ENCODE peak calls at places on chromosomes 7 and 10, in nine cellular contexts. One of them, this sample, is unnamed.

GRCh38 chr10:127155221-127155620 is 41.2 kb downstream of the INSYN2A start:
- DNase-seq in NCI-H1694 treated with DMSO at 0.1 percent for 48 hours: no peak
- DNase-seq in stimulated activated effector memory CD8-positive, alpha-beta T cell treated with anti-CD3 and anti-CD28 coated beads, Interleukin-12 subunit alpha, Interleukin-12 subunit beta, amount 100 ng/mL, for 72 hours: no peak
- DNase-seq in stimulated activated CD4-positive, alpha-beta T cell treated with anti-CD3 and anti-CD28 coated beads, Interleukin-1b, Interleukin-23, amount 100 ng/mL, for 48 hours: no peak
- DNase-seq in T-helper 17 cell: no peak
- DNase-seq in Caki2: no peak
- DNase-seq in H7: no peak
- DNase-seq in iPS-NIHi11: no peak
- DNase-seq in heart left ventricle: no peak
- DNase-seq in this sample: no peak

GRCh38 chr10:89481662-89482061 is 53.7 kb downstream of the SLC16A12 start:
- DNase-seq in H7: no peak
- DNase-seq in stimulated activated effector memory CD8-positive, alpha-beta T cell treated with anti-CD3 and anti-CD28 coated beads, Interleukin-12 subunit alpha, Interleukin-12 subunit beta, amount 100 ng/mL, for 72 hours: no peak
- DNase-seq in stimulated activated CD4-positive, alpha-beta T cell treated with anti-CD3 and anti-CD28 coated beads, Interleukin-1b, Interleukin-23, amount 100 ng/mL, for 48 hours: no peak
- DNase-seq in iPS-NIHi11: no peak
- DNase-seq in Caki2: peak; percentile 26
- DNase-seq in heart left ventricle: no peak
- DNase-seq in NCI-H1694 treated with DMSO at 0.1 percent for 48 hours: no peak
- DNase-seq in T-helper 17 cell: no peak
- DNase-seq in this sample: no peak

GRCh38 chr7:27202741-27203134 is 2.8 kb upstream of the HOXA13 start:
- DNase-seq in Caki2: no peak
- DNase-seq in H7: no peak
- DNase-seq in stimulated activated effector memory CD8-positive, alpha-beta T cell treated with anti-CD3 and anti-CD28 coated beads, Interleukin-12 subunit alpha, Interleukin-12 subunit beta, amount 100 ng/mL, for 72 hours: no peak
- DNase-seq in iPS-NIHi11: no peak
- DNase-seq in heart left ventricle: no peak
- DNase-seq in stimulated activated CD4-positive, alpha-beta T cell treated with anti-CD3 and anti-CD28 coated beads, Interleukin-1b, Interleukin-23, amount 100 ng/mL, for 48 hours: no peak
- DNase-seq in NCI-H1694 treated with DMSO at 0.1 percent for 48 hours: no peak
- DNase-seq in T-helper 17 cell: no peak
- DNase-seq in this sample: no peak

GRCh38 chr10:133260895-133261725 is 15.6 kb downstream of the ADAM8 start:
- DNase-seq in heart left ventricle: peak; percentile 84
- DNase-seq in T-helper 17 cell: peak; percentile 53
- DNase-seq in Caki2: peak; percentile 64
- DNase-seq in H7: peak; percentile 90
- DNase-seq in iPS-NIHi11: peak; percentile 79
- DNase-seq in stimulated activated effector memory CD8-positive, alpha-beta T cell treated with anti-CD3 and anti-CD28 coated beads, Interleukin-12 subunit alpha, Interleukin-12 subunit beta, amount 100 ng/mL, for 72 hours: peak; percentile 85
- DNase-seq in stimulated activated CD4-positive, alpha-beta T cell treated with anti-CD3 and anti-CD28 coated beads, Interleukin-1b, Interleukin-23, amount 100 ng/mL, for 48 hours: peak; percentile 81
- DNase-seq in NCI-H1694 treated with DMSO at 0.1 percent for 48 hours: no peak
- DNase-seq in this sample: peak; percentile 45

GRCh38 chr7:76231071-76231470 is 29.4 kb downstream of the SRRM3 start:
- DNase-seq in stimulated activated CD4-positive, alpha-beta T cell treated with anti-CD3 and anti-CD28 coated beads, Interleukin-1b, Interleukin-23, amount 100 ng/mL, for 48 hours: no peak
- DNase-seq in stimulated activated effector memory CD8-positive, alpha-beta T cell treated with anti-CD3 and anti-CD28 coated beads, Interleukin-12 subunit alpha, Interleukin-12 subunit beta, amount 100 ng/mL, for 72 hours: no peak
- DNase-seq in T-helper 17 cell: no peak
- DNase-seq in heart left ventricle: no peak
- DNase-seq in H7: peak; percentile 16
- DNase-seq in iPS-NIHi11: no peak
- DNase-seq in Caki2: no peak
- DNase-seq in NCI-H1694 treated with DMSO at 0.1 percent for 48 hours: no peak
- DNase-seq in this sample: no peak

GRCh38 chr10:70461397-70462348 is 16.9 kb upstream of the PALD1 start:
- DNase-seq in H7: peak; percentile 91
- DNase-seq in Caki2: no peak
- DNase-seq in heart left ventricle: no peak
- DNase-seq in iPS-NIHi11: peak; percentile 74
- DNase-seq in NCI-H1694 treated with DMSO at 0.1 percent for 48 hours: peak; percentile 32
- DNase-seq in stimulated activated effector memory CD8-positive, alpha-beta T cell treated with anti-CD3 and anti-CD28 coated beads, Interleukin-12 subunit alpha, Interleukin-12 subunit beta, amount 100 ng/mL, for 72 hours: peak; percentile 65
- DNase-seq in T-helper 17 cell: peak; percentile 20
- DNase-seq in stimulated activated CD4-positive, alpha-beta T cell treated with anti-CD3 and anti-CD28 coated beads, Interleukin-1b, Interleukin-23, amount 100 ng/mL, for 48 hours: peak; percentile 37
- DNase-seq in this sample: peak; percentile 37

GRCh38 chr7:157692156-157693011 is 355.6 kb downstream of the DNAJB6 start:
- DNase-seq in Caki2: no peak
- DNase-seq in NCI-H1694 treated with DMSO at 0.1 percent for 48 hours: no peak
- DNase-seq in iPS-NIHi11: no peak
- DNase-seq in T-helper 17 cell: no peak
- DNase-seq in stimulated activated CD4-positive, alpha-beta T cell treated with anti-CD3 and anti-CD28 coated beads, Interleukin-1b, Interleukin-23, amount 100 ng/mL, for 48 hours: no peak
- DNase-seq in stimulated activated effector memory CD8-positive, alpha-beta T cell treated with anti-CD3 and anti-CD28 coated beads, Interleukin-12 subunit alpha, Interleukin-12 subunit beta, amount 100 ng/mL, for 72 hours: no peak
- DNase-seq in H7: peak; percentile 87
- DNase-seq in heart left ventricle: no peak
- DNase-seq in this sample: no peak

GRCh38 chr10:126459878-126460481 is 71.7 kb upstream of the ADAM12 start:
- DNase-seq in iPS-NIHi11: no peak
- DNase-seq in H7: no peak
- DNase-seq in NCI-H1694 treated with DMSO at 0.1 percent for 48 hours: no peak
- DNase-seq in stimulated activated CD4-positive, alpha-beta T cell treated with anti-CD3 and anti-CD28 coated beads, Interleukin-1b, Interleukin-23, amount 100 ng/mL, for 48 hours: no peak
- DNase-seq in heart left ventricle: no peak
- DNase-seq in Caki2: peak; percentile 89
- DNase-seq in T-helper 17 cell: no peak
- DNase-seq in stimulated activated effector memory CD8-positive, alpha-beta T cell treated with anti-CD3 and anti-CD28 coated beads, Interleukin-12 subunit alpha, Interleukin-12 subunit beta, amount 100 ng/mL, for 72 hours: no peak
- DNase-seq in this sample: no peak

GRCh38 chr7:1811850-1812692 is 142.0 kb downstream of the ELFN1 start:
- DNase-seq in stimulated activated CD4-positive, alpha-beta T cell treated with anti-CD3 and anti-CD28 coated beads, Interleukin-1b, Interleukin-23, amount 100 ng/mL, for 48 hours: no peak
- DNase-seq in NCI-H1694 treated with DMSO at 0.1 percent for 48 hours: peak; percentile 64
- DNase-seq in Caki2: no peak
- DNase-seq in stimulated activated effector memory CD8-positive, alpha-beta T cell treated with anti-CD3 and anti-CD28 coated beads, Interleukin-12 subunit alpha, Interleukin-12 subunit beta, amount 100 ng/mL, for 72 hours: peak; percentile 40
- DNase-seq in iPS-NIHi11: peak; percentile 85
- DNase-seq in H7: peak; percentile 94
- DNase-seq in T-helper 17 cell: no peak
- DNase-seq in heart left ventricle: no peak
- DNase-seq in this sample: no peak

GRCh38 chr7:25553005-25553404 is 324.7 kb upstream of the NPVF start:
- DNase-seq in H7: no peak
- DNase-seq in stimulated activated effector memory CD8-positive, alpha-beta T cell treated with anti-CD3 and anti-CD28 coated beads, Interleukin-12 subunit alpha, Interleukin-12 subunit beta, amount 100 ng/mL, for 72 hours: no peak
- DNase-seq in NCI-H1694 treated with DMSO at 0.1 percent for 48 hours: no peak
- DNase-seq in T-helper 17 cell: no peak
- DNase-seq in stimulated activated CD4-positive, alpha-beta T cell treated with anti-CD3 and anti-CD28 coated beads, Interleukin-1b, Interleukin-23, amount 100 ng/mL, for 48 hours: no peak
- DNase-seq in Caki2: no peak
- DNase-seq in iPS-NIHi11: no peak
- DNase-seq in heart left ventricle: no peak
- DNase-seq in this sample: no peak

GRCh38 chr7:99404235-99404976 is 4.0 kb downstream of the PDAP1 start:
- DNase-seq in H7: no peak
- DNase-seq in T-helper 17 cell: no peak
- DNase-seq in stimulated activated effector memory CD8-positive, alpha-beta T cell treated with anti-CD3 and anti-CD28 coated beads, Interleukin-12 subunit alpha, Interleukin-12 subunit beta, amount 100 ng/mL, for 72 hours: no peak
- DNase-seq in NCI-H1694 treated with DMSO at 0.1 percent for 48 hours: no peak
- DNase-seq in heart left ventricle: peak; percentile 51
- DNase-seq in iPS-NIHi11: no peak
- DNase-seq in stimulated activated CD4-positive, alpha-beta T cell treated with anti-CD3 and anti-CD28 coated beads, Interleukin-1b, Interleukin-23, amount 100 ng/mL, for 48 hours: no peak
- DNase-seq in Caki2: no peak
- DNase-seq in this sample: no peak

GRCh38 chr10:132862485-132863420 is 76.8 kb upstream of the NKX6-2 start:
- DNase-seq in iPS-NIHi11: no peak
- DNase-seq in T-helper 17 cell: peak; percentile 3
- DNase-seq in stimulated activated CD4-positive, alpha-beta T cell treated with anti-CD3 and anti-CD28 coated beads, Interleukin-1b, Interleukin-23, amount 100 ng/mL, for 48 hours: no peak
- DNase-seq in H7: peak; percentile 79
- DNase-seq in stimulated activated effector memory CD8-positive, alpha-beta T cell treated with anti-CD3 and anti-CD28 coated beads, Interleukin-12 subunit alpha, Interleukin-12 subunit beta, amount 100 ng/mL, for 72 hours: no peak
- DNase-seq in Caki2: no peak
- DNase-seq in heart left ventricle: no peak
- DNase-seq in NCI-H1694 treated with DMSO at 0.1 percent for 48 hours: no peak
- DNase-seq in this sample: no peak

GRCh38 chr7:22430457-22430856 is 69.5 kb downstream of the STEAP1B start:
- DNase-seq in stimulated activated CD4-positive, alpha-beta T cell treated with anti-CD3 and anti-CD28 coated beads, Interleukin-1b, Interleukin-23, amount 100 ng/mL, for 48 hours: no peak
- DNase-seq in H7: no peak
- DNase-seq in iPS-NIHi11: no peak
- DNase-seq in NCI-H1694 treated with DMSO at 0.1 percent for 48 hours: no peak
- DNase-seq in Caki2: no peak
- DNase-seq in heart left ventricle: no peak
- DNase-seq in T-helper 17 cell: no peak
- DNase-seq in stimulated activated effector memory CD8-positive, alpha-beta T cell treated with anti-CD3 and anti-CD28 coated beads, Interleukin-12 subunit alpha, Interleukin-12 subunit beta, amount 100 ng/mL, for 72 hours: no peak
- DNase-seq in this sample: no peak

GRCh38 chr7:43761919-43762318 is 3.4 kb downstream of the BLVRA start:
- DNase-seq in stimulated activated CD4-positive, alpha-beta T cell treated with anti-CD3 and anti-CD28 coated beads, Interleukin-1b, Interleukin-23, amount 100 ng/mL, for 48 hours: no peak
- DNase-seq in H7: no peak
- DNase-seq in T-helper 17 cell: no peak
- DNase-seq in heart left ventricle: no peak
- DNase-seq in iPS-NIHi11: no peak
- DNase-seq in NCI-H1694 treated with DMSO at 0.1 percent for 48 hours: no peak
- DNase-seq in stimulated activated effector memory CD8-positive, alpha-beta T cell treated with anti-CD3 and anti-CD28 coated beads, Interleukin-12 subunit alpha, Interleukin-12 subunit beta, amount 100 ng/mL, for 72 hours: peak; percentile 34
- DNase-seq in Caki2: no peak
- DNase-seq in this sample: no peak

This sample was measured in lung.